ENCODE peak calls at places on chromosomes 13 and 19, in nine cellular contexts. D is stomach; F is MM.1S; W is WERI-Rb-1; C is esophagus muscularis mucosa; M is CD8-positive, alpha-beta memory T cell; B is transverse colon; Z is H1; P is neural progenitor cell. O is an unnamed sample.
A peak's percentile ranks its signal among the peaks of the same experiment; 100 is the strongest.

GRCh38 chr13:90154311-90154960 is 1193.1 kb upstream of the MIR17HG start:
- DNase-seq in C (no peak), W (no peak), P (no peak), Z (no peak), F (no peak), D (no peak), B (no peak), M (no peak), O (no peak)

GRCh38 chr13:79673993-79674377 is 193.0 kb downstream of the NDFIP2 start:
- DNase-seq in P (no peak), D (no peak), C (no peak), B (no peak), W (no peak), M (no peak), Z (no peak), F (no peak), O (no peak)

GRCh38 chr13:38951525-38952313 is 38.9 kb downstream of the STOML3 start:
- DNase-seq in M (no peak), D (peak; percentile 72), B (peak; percentile 85), C (no peak), Z (no peak), W (no peak), P (peak; percentile 30), F (no peak), O (peak; percentile 63)

GRCh38 chr13:36298535-36299068 is 988 bp upstream of the CCDC169 start:
- DNase-seq in P (peak; percentile 90), Z (peak; percentile 56), F (no peak), M (no peak), B (no peak), W (no peak), C (no peak), D (no peak), O (no peak)

GRCh38 chr13:79393564-79394249 is 12.3 kb downstream of the RBM26 start:
- DNase-seq in Z (no peak), D (peak; percentile 80), C (no peak), B (peak; percentile 24), F (peak; percentile 51), P (no peak), M (peak; percentile 48), W (no peak), O (no peak)

GRCh38 chr19:58291943-58292342 is 13.2 kb downstream of the ZNF8 start:
- DNase-seq in B (no peak), Z (no peak), C (no peak), F (no peak), M (no peak), W (no peak), P (no peak), D (no peak), O (no peak)

GRCh38 chr13:61760102-61760501 is 344.5 kb upstream of the PCDH20 start:
- DNase-seq in B (no peak), P (no peak), F (no peak), C (no peak), M (no peak), D (no peak), W (no peak), Z (no peak), O (no peak)

GRCh38 chr19:33293255-33294057 is 8.9 kb downstream of the CEBPA start:
- DNase-seq in B (peak; percentile 54), D (no peak), C (no peak), P (no peak), F (no peak), Z (no peak), W (peak; percentile 35), M (no peak), O (no peak)

GRCh38 chr13:20080377-20081164 is 80.3 kb downstream of the GJA3 start:
- DNase-seq in Z (no peak), F (no peak), B (no peak), P (no peak), M (no peak), C (no peak), D (no peak), W (no peak), O (no peak)

GRCh38 chr19:33309826-33310225 is 7.5 kb upstream of the CEBPA start:
- DNase-seq in C (no peak), F (no peak), B (no peak), M (no peak), Z (no peak), D (no peak), W (no peak), P (no peak), O (no peak)

GRCh38 chr19:42091300-42092266 is 15.6 kb downstream of the ZNF574 start:
- DNase-seq in C (no peak), W (no peak), D (peak; percentile 62), B (peak; percentile 72), P (no peak), F (no peak), Z (no peak), M (no peak), O (no peak)

GRCh38 chr19:57803594-57804325 is 11.0 kb downstream of the ZNF552 start:
- DNase-seq in W (no peak), M (no peak), F (no peak), C (no peak), B (peak; percentile 26), Z (peak; percentile 78), D (peak; percentile 43), P (peak; percentile 95), O (no peak)

GRCh38 chr19:39709026-39709872 is 5.0 kb downstream of the LGALS14 start:
- DNase-seq in D (no peak), M (no peak), C (no peak), Z (no peak), P (no peak), B (no peak), F (no peak), W (no peak), O (no peak)

GRCh38 chr19:29129148-29129547 is 83.8 kb downstream of the UQCRFS1 start:
- DNase-seq in W (no peak), F (no peak), Z (no peak), D (no peak), B (no peak), M (no peak), P (no peak), C (no peak), O (no peak)

GRCh38 chr19:11382898-11383705 is 1.0 kb downstream of the EPOR start:
- DNase-seq in C (no peak), P (peak; percentile 68), W (peak; percentile 67), F (no peak), B (peak; percentile 64), Z (peak; percentile 94), D (peak; percentile 71), M (peak; percentile 30), O (no peak)

GRCh38 chr13:99498304-99499161 is 2.7 kb upstream of the TM9SF2 start:
- DNase-seq in D (peak; percentile 98), C (peak; percentile 99), B (peak; percentile 99), M (peak; percentile 96), Z (peak; percentile 96), W (peak; percentile 100), P (peak; percentile 97), F (peak; percentile 98), O (peak; percentile 97)

DNA sequence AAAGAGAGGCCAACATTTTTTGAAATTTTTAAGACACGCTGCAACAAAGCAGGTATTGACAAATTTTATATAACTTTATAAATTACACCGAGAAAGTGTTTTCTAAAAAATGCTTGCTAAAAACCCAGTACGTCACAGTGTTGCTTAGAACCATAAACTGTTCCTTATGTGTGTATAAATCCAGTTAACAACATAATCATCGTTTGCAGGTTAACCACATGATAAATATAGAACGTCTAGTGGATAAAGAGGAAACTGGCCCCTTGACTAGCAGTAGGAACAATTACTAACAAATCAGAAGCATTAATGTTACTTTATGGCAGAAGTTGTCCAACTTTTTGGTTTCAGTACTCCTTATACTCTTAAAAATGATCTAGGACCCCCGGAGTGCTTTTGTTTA is 1.2 kb downstream of the BRCA2 start:
- DNase-seq in P (no peak), B (no peak), M (no peak), C (no peak), W (no peak), F (no peak), Z (no peak), D (no peak), O (no peak)
- H3K36me3 ChIP-seq in P (peaks cover 11% of the 10 kb centered on the region), B (no peaks in the 10 kb centered on the region), M (no peaks in the 10 kb centered on the region), C (no peaks in the 10 kb centered on the region), W (peaks cover 19% of the 10 kb centered on the region), F (no peaks in the 10 kb centered on the region), Z (peaks cover 17% of the 10 kb centered on the region), D (no peaks in the 10 kb centered on the region), O (no peaks in the 10 kb centered on the region)

GRCh38 chr19:49879243-49879960 is 1.9 kb downstream of the TBC1D17 start:
- DNase-seq in C (no peak), M (no peak), W (no peak), P (no peak), F (no peak), Z (no peak), B (no peak), D (no peak), O (no peak)
- H3K36me3 ChIP-seq in C (peaks cover 63% of the 10 kb centered on the region), M (peaks cover 38% of the 10 kb centered on the region), W (peaks cover 47% of the 10 kb centered on the region), P (peaks cover 4% of the 10 kb centered on the region), F (no peaks in the 10 kb centered on the region), Z (peaks cover 51% of the 10 kb centered on the region), B (peaks cover 4% of the 10 kb centered on the region), D (peaks cover 57% of the 10 kb centered on the region), O (peaks cover 43% of the 10 kb centered on the region)

DNA sequence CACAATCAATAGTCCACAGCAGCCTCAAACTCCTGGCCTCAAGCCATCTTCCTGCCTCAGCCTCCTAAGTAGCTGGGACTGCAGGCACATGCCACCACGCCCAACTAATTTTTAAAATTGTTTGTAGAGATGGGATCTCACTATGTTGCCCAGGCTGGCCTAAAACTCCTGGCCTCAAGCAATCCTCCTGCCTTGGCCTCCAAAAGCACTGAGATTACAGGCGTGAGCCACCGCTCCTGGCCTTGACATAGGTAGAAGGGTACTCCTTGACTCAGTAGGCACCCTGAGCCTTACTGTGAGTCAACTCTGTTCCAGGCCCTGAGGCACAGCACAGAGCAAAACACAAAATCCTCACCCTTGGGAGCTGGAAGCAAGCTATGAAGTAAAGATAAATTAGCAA is 7.8 kb downstream of the TNPO2 start:
- DNase-seq in M (no peak), C (no peak), W (no peak), B (no peak), Z (no peak), P (no peak), F (no peak), D (no peak), O (no peak)
- H3K36me3 ChIP-seq in M (peaks cover 18% of the 10 kb centered on the region), C (peaks cover 82% of the 10 kb centered on the region), W (peaks cover 94% of the 10 kb centered on the region), B (no peaks in the 10 kb centered on the region), Z (peaks cover 58% of the 10 kb centered on the region), P (peaks cover 3% of the 10 kb centered on the region), F (peaks cover 13% of the 10 kb centered on the region), D (peaks cover 82% of the 10 kb centered on the region), O (peaks cover 71% of the 10 kb centered on the region)

GRCh38 chr13:32174366-32174765 is 140.8 kb downstream of the ZAR1L start:
- DNase-seq in C (no peak), M (no peak), D (no peak), Z (no peak), F (no peak), P (no peak), W (no peak), B (no peak), O (no peak)

GRCh38 chr13:32175307-32175706 is 139.9 kb downstream of the ZAR1L start:
- DNase-seq in Z (no peak), B (no peak), D (no peak), M (no peak), C (no peak), W (no peak), F (no peak), P (no peak), O (no peak)

GRCh38 chr13:32175943-32176342 is 139.2 kb downstream of the ZAR1L start:
- DNase-seq in F (no peak), P (no peak), B (no peak), D (no peak), W (no peak), Z (no peak), M (no peak), C (no peak), O (no peak)

GRCh38 chr13:32178763-32179162 is 136.4 kb downstream of the ZAR1L start:
- DNase-seq in Z (no peak), P (no peak), B (no peak), D (no peak), C (no peak), M (no peak), F (no peak), W (no peak), O (no peak)

GRCh38 chr13:32176696-32177095 is 138.5 kb downstream of the ZAR1L start:
- DNase-seq in M (no peak), W (no peak), Z (no peak), B (no peak), C (no peak), D (no peak), P (no peak), F (no peak), O (no peak)
- H3K36me3 ChIP-seq in M (no peaks in the 10 kb centered on the region), W (peaks cover 3% of the 10 kb centered on the region), Z (peaks cover 4% of the 10 kb centered on the region), B (no peaks in the 10 kb centered on the region), C (peaks cover 3% of the 10 kb centered on the region), D (peaks cover 33% of the 10 kb centered on the region), P (no peaks in the 10 kb centered on the region), F (no peaks in the 10 kb centered on the region), O (peaks cover 30% of the 10 kb centered on the region)